ENCODE peak calls at places on chromosomes 2 and 18, in seven cellular contexts. X, Q, Y, L, I, B and C are unnamed samples.

GRCh38 chr2:24675338-24675737 is 117.9 kb downstream of the PTRHD1 start:
- DNase-seq in Y (no peak), B (no peak), L (no peak), Q (no peak), I (no peak), X (no peak), C (no peak)

GRCh38 chr2:225041871-225042799 is at the start of gene DOCK10:
- DNase-seq in L (no peak), B (peak), Q (peak), I (peak), Y (peak), X (peak), C (peak)

GRCh38 chr2:75277111-75277510 is 77.8 kb upstream of the TACR1 start:
- DNase-seq in B (peak), Q (no peak), X (no peak), L (no peak), I (no peak), Y (peak), C (no peak)

GRCh38 chr18:54850598-54850997 is 22.3 kb downstream of the RAB27B start:
- DNase-seq in Q (no peak), L (no peak), Y (no peak), I (no peak), B (no peak), X (no peak), C (no peak)

GRCh38 chr18:809985-810642 is 1.9 kb downstream of the YES1 start:
- DNase-seq in I (no peak), Y (no peak), X (no peak), B (no peak), L (no peak), Q (peak), C (peak)

GRCh38 chr2:181805228-181806038 is 86.1 kb upstream of the ITPRID2 start:
- DNase-seq in Q (no peak), L (no peak), I (no peak), B (no peak), Y (peak), X (no peak), C (no peak)

GRCh38 chr18:48749768-48750167 is 201.0 kb downstream of the SMAD7 start:
- DNase-seq in X (peak), I (no peak), L (no peak), B (no peak), Y (peak), Q (no peak), C (no peak)

GRCh38 chr2:12265646-12266045 is 451.1 kb upstream of the TRIB2 start:
- DNase-seq in X (no peak), I (no peak), Q (no peak), L (no peak), Y (no peak), B (no peak), C (no peak)

GRCh38 chr2:207711750-207712487 is 479 bp downstream of the CCNYL1 start:
- DNase-seq in X (peak), Y (peak), I (no peak), Q (peak), B (peak), L (peak), C (peak)

GRCh38 chr2:238956676-238957075 is 108.8 kb downstream of the TWIST2 start:
- DNase-seq in Q (no peak), I (no peak), Y (no peak), L (no peak), B (no peak), X (no peak), C (no peak)

GRCh38 chr2:26585100-26585499 is 56.1 kb downstream of the CIB4 start:
- DNase-seq in L (no peak), Q (no peak), X (no peak), I (no peak), Y (no peak), B (no peak), C (no peak)

GRCh38 chr2:235087812-235088607 is 136.2 kb downstream of the SH3BP4 start:
- DNase-seq in Y (peak), Q (no peak), X (peak), B (no peak), L (no peak), I (peak), C (no peak)

GRCh38 chr2:159961005-159961404 is 101.4 kb downstream of the PLA2R1 start:
- DNase-seq in B (no peak), I (no peak), Q (no peak), Y (peak), L (no peak), X (no peak), C (no peak)

GRCh38 chr2:206939340-206939739 is at the start of gene CPO:
- DNase-seq in X (no peak), Y (no peak), I (no peak), L (no peak), Q (no peak), B (no peak), C (no peak)

GRCh38 chr2:19688059-19688458 is 213.7 kb downstream of the TTC32 start:
- DNase-seq in L (no peak), X (no peak), I (no peak), Y (no peak), Q (no peak), B (no peak), C (no peak)

GRCh38 chr2:29443086-29443485 is 327.9 kb downstream of the CLIP4 start:
- DNase-seq in I (no peak), Q (no peak), B (no peak), L (no peak), X (no peak), Y (no peak), C (no peak)

GRCh38 chr2:10498525-10499274 is 50.6 kb upstream of the ODC1 start:
- DNase-seq in Q (no peak), I (no peak), Y (no peak), X (no peak), L (peak), B (no peak), C (no peak)

GRCh38 chr2:42748846-42749245 is 15.1 kb downstream of the OXER1 start:
- DNase-seq in B (no peak), X (no peak), I (no peak), Q (no peak), L (no peak), Y (no peak), C (no peak)

GRCh38 chr2:42747422-42747821 is 16.5 kb downstream of the OXER1 start:
- DNase-seq in I (no peak), X (no peak), B (no peak), Q (no peak), Y (no peak), L (no peak), C (peak)

GRCh38 chr2:42741140-42741539 is 22.8 kb downstream of the OXER1 start:
- DNase-seq in L (no peak), Y (no peak), X (no peak), B (no peak), I (no peak), Q (no peak), C (no peak)

GRCh38 chr2:42743667-42744005 is 20.3 kb downstream of the OXER1 start:
- DNase-seq in L (no peak), Q (no peak), I (no peak), X (no peak), Y (no peak), B (no peak), C (peak)

DNA sequence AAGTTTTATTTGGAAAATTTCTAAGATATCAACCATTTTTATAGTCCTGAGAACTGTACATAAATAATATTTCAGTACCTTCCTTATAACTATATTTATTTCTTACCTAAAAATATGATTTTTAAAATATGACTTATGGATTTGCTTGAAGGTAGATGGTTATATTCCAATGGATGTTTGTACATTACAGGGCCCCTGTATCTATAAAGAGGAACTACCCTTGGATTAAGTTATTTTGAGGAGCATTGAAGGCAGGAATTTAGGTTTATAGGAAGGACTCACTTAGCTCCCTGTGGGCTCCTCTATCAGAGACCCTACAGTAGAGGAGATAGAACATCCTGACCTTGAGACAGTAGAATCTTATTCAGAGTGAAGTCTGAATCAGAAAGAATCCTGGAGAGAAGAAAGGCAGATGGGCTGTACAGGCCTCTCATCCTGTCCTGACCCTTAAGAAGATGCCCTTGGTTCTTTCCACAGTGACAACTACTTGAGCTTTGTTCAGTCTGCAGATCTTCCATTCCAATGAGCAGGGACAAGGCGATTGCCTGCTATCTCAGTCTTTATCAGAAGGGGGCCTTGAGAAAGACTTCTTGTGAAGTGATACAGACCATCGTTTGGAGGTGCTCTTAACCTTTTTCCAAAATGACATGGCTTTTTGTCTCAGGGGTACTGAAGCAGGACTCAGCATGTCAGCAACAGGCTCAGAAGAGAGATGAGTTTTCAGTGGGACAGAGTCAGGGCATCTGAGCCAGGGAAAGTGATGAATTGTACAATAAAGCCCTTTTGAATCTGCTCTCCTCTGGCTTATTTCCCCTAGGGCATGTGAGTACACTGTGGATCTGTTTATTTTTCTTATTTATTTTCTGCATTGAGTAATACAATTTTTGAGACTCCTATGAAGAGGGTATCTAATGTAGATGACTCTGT is 20.9 kb downstream of the OXER1 start:
- DNase-seq in X (no peak), I (no peak), Y (no peak), B (no peak), Q (no peak), L (no peak), C (peak)
- TF ChIP-seq CTCF in X (no peak), I (no peak), Y (no peak), B (no peak), Q (no peak), L (no peak), C (no peak)

GRCh38 chr2:153787612-153788011 is 84.1 kb upstream of the GALNT13 start:
- DNase-seq in Y (no peak), Q (no peak), L (no peak), I (no peak), B (no peak), X (no peak), C (no peak)
- TF ChIP-seq CTCF in Y (no peak), Q (no peak), L (no peak), I (peak), B (no peak), X (no peak), C (no peak)

GRCh38 chr2:38486213-38487026 is 109.3 kb upstream of the ATL2 start:
- DNase-seq in I (no peak), Q (no peak), Y (no peak), X (no peak), L (no peak), B (no peak), C (no peak)

GRCh38 chr2:38484957-38485356 is 107.9 kb upstream of the ATL2 start:
- DNase-seq in I (no peak), X (no peak), B (no peak), Q (no peak), L (no peak), Y (no peak), C (no peak)

GRCh38 chr2:38483773-38484501 is 106.9 kb upstream of the ATL2 start:
- DNase-seq in Y (no peak), I (no peak), X (no peak), B (no peak), L (no peak), Q (no peak), C (no peak)

GRCh38 chr2:38487852-38488251 is 110.8 kb upstream of the ATL2 start:
- DNase-seq in L (no peak), Q (no peak), B (no peak), I (no peak), Y (no peak), X (no peak), C (no peak)

DNA sequence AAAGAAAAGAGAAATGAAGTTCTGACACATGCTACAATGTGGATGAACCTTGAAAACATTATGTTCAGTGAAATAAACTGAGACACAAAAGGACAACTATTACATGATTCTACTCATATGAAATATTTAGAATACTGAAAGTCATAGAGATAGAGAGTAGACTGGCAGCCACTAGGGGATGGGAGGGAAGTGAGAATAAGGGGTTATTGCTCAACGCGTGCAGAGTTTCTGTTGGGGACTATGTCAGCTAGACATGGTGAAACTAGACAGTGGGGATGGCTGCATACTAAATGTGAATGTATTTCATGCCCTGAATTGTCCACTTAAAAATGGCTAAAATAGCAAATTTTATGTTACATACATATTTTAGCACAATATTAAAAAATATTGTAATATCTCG is 108.7 kb upstream of the ATL2 start:
- DNase-seq in Y (no peak), Q (peak), L (no peak), B (no peak), X (no peak), I (no peak), C (peak)
- TF ChIP-seq CTCF in Y (no peak), Q (no peak), L (no peak), B (no peak), X (peak), I (no peak), C (peak)

GRCh38 chr2:5195636-5196035 is 496.5 kb upstream of the SOX11 start:
- DNase-seq in B (no peak), L (no peak), Y (no peak), X (no peak), Q (no peak), I (no peak), C (no peak)
- TF ChIP-seq CTCF in B (no peak), L (no peak), Y (no peak), X (no peak), Q (no peak), I (no peak), C (no peak)

GRCh38 chr2:134228493-134228903 is 25.4 kb upstream of the MGAT5 start:
- DNase-seq in L (no peak), Y (no peak), X (no peak), Q (no peak), I (no peak), B (no peak), C (no peak)
- TF ChIP-seq CTCF in L (no peak), Y (peak), X (peak), Q (no peak), I (peak), B (peak), C (peak)

GRCh38 chr2:220452561-220452960 is 825.1 kb downstream of the SLC4A3 start:
- DNase-seq in I (no peak), Q (no peak), Y (peak), X (no peak), L (no peak), B (no peak), C (no peak)

GRCh38 chr2:220460257-220460985 is 833.0 kb downstream of the SLC4A3 start:
- DNase-seq in Q (no peak), Y (no peak), B (peak), L (no peak), X (no peak), I (peak), C (no peak)

GRCh38 chr2:220458051-220458450 is 830.6 kb downstream of the SLC4A3 start:
- DNase-seq in Y (no peak), Q (no peak), X (no peak), B (no peak), I (no peak), L (no peak), C (no peak)

GRCh38 chr2:220451438-220451837 is 824.0 kb downstream of the SLC4A3 start:
- DNase-seq in X (no peak), Q (no peak), Y (no peak), B (no peak), I (no peak), L (no peak), C (no peak)

GRCh38 chr2:220455389-220455788 is 828.0 kb downstream of the SLC4A3 start:
- DNase-seq in B (no peak), L (no peak), I (no peak), Y (no peak), X (no peak), Q (no peak), C (no peak)
- TF ChIP-seq CTCF in B (no peak), L (no peak), I (no peak), Y (no peak), X (no peak), Q (no peak), C (no peak)